ENCODE peak calls at places on chromosomes 16 and 17, in seven cellular contexts. W, I, U, D, T, G and F are unnamed samples.

GRCh38 chr17:28406478-28406824 is 439 bp upstream of the SLC46A1 start:
- DNase-seq in W (peak; percentile 51), I (no peak), U (no peak), D (no peak), T (no peak), G (no peak), F (peak; percentile 51)

GRCh38 chr16:48287239-48287638 is 39.9 kb upstream of the ABCC11 start:
- DNase-seq in W (no peak), I (peak; percentile 5), U (no peak), D (no peak), T (no peak), G (no peak), F (no peak)

GRCh38 chr17:13421581-13421980 is 180.1 kb downstream of the HS3ST3A1 start:
- DNase-seq in W (no peak), I (no peak), U (no peak), D (no peak), T (no peak), G (no peak), F (no peak)

GRCh38 chr17:31596382-31597323 is 205.2 kb downstream of the RAB11FIP4 start:
- DNase-seq in W (peak; percentile 73), I (peak; percentile 97), U (peak; percentile 99), D (peak; percentile 97), T (peak; percentile 93), G (no peak), F (peak; percentile 32)

GRCh38 chr16:1985466-1986150 is 1.6 kb downstream of the GFER start:
- DNase-seq in W (no peak), I (no peak), U (no peak), D (no peak), T (no peak), G (no peak), F (no peak)

GRCh38 chr17:72463287-72464102 is 342.7 kb downstream of the SOX9 start:
- DNase-seq in W (no peak), I (no peak), U (no peak), D (no peak), T (peak; percentile 45), G (no peak), F (no peak)

GRCh38 chr17:81156866-81157805 is 8.2 kb upstream of the PVALEF start:
- DNase-seq in W (no peak), I (no peak), U (no peak), D (no peak), T (no peak), G (no peak), F (no peak)

GRCh38 chr16:2825899-2826298 is 4.2 kb upstream of the ZG16B start:
- DNase-seq in W (peak; percentile 28), I (no peak), U (no peak), D (no peak), T (peak; percentile 77), G (no peak), F (no peak)

GRCh38 chr16:56744996-56745640 is 15.2 kb downstream of the NUP93 start:
- DNase-seq in W (no peak), I (no peak), U (no peak), D (no peak), T (no peak), G (no peak), F (peak; percentile 76)

GRCh38 chr16:66569131-66569530 is 2.9 kb downstream of the CMTM1 start:
- DNase-seq in W (no peak), I (peak; percentile 50), U (peak; percentile 53), D (no peak), T (no peak), G (no peak), F (no peak)

GRCh38 chr17:51764387-51764971 is 394.0 kb downstream of the CA10 start:
- DNase-seq in W (peak; percentile 65), I (peak; percentile 48), U (peak; percentile 53), D (peak; percentile 71), T (no peak), G (no peak), F (peak; percentile 87)

GRCh38 chr17:18041776-18042175 is 2.6 kb downstream of the GID4 start:
- DNase-seq in W (no peak), I (peak; percentile 80), U (peak; percentile 58), D (peak; percentile 50), T (no peak), G (no peak), F (no peak)

GRCh38 chr17:69492410-69493071 is 78.0 kb downstream of the MAP2K6 start:
- DNase-seq in W (peak; percentile 25), I (peak; percentile 81), U (peak; percentile 93), D (peak; percentile 31), T (no peak), G (no peak), F (peak; percentile 86)

GRCh38 chr16:13856811-13857511 is 63.0 kb upstream of the ERCC4 start:
- DNase-seq in W (no peak), I (no peak), U (no peak), D (no peak), T (no peak), G (no peak), F (no peak)

GRCh38 chr17:57939797-57940196 is 15.4 kb downstream of the CUEDC1 start:
- DNase-seq in W (no peak), I (no peak), U (no peak), D (no peak), T (no peak), G (no peak), F (no peak)

GRCh38 chr17:81815646-81815985 is 11.7 kb downstream of the GCGR start:
- DNase-seq in W (no peak), I (no peak), U (no peak), D (no peak), T (no peak), G (no peak), F (no peak)

GRCh38 chr17:50830994-50831393 is 4.4 kb upstream of the WFIKKN2 start:
- DNase-seq in W (peak; percentile 85), I (no peak), U (no peak), D (no peak), T (no peak), G (no peak), F (peak; percentile 33)

GRCh38 chr16:17287401-17287800 is 183.4 kb downstream of the XYLT1 start:
- DNase-seq in W (no peak), I (no peak), U (no peak), D (no peak), T (no peak), G (no peak), F (no peak)

GRCh38 chr16:23365602-23366240 is 63.6 kb downstream of the SCNN1B start:
- DNase-seq in W (no peak), I (no peak), U (no peak), D (no peak), T (no peak), G (no peak), F (peak; percentile 25)

GRCh38 chr16:3187798-3188674 is at the start of gene OR1F1:
- DNase-seq in W (peak; percentile 83), I (peak; percentile 92), U (peak; percentile 78), D (peak; percentile 55), T (no peak), G (no peak), F (peak; percentile 81)

GRCh38 chr17:78040561-78041400 is 82.3 kb downstream of the TNRC6C start:
- DNase-seq in W (peak; percentile 41), I (peak; percentile 52), U (peak; percentile 73), D (peak; percentile 55), T (peak; percentile 86), G (no peak), F (peak; percentile 27)

GRCh38 chr17:34485999-34486398 is 93.4 kb upstream of the TMEM132E start:
- DNase-seq in W (no peak), I (no peak), U (no peak), D (no peak), T (peak; percentile 18), G (no peak), F (no peak)

GRCh38 chr17:51435641-51436091 is 175.3 kb downstream of the UTP18 start:
- DNase-seq in W (peak; percentile 59), I (no peak), U (peak; percentile 42), D (peak; percentile 3), T (no peak), G (no peak), F (peak; percentile 79)

GRCh38 chr16:69762843-69763556 is 868 bp downstream of the WWP2 start:
- DNase-seq in W (no peak), I (peak; percentile 46), U (peak; percentile 32), D (peak; percentile 47), T (no peak), G (no peak), F (no peak)

GRCh38 chr16:56643080-56643778 is 4.8 kb downstream of the MT1A start:
- DNase-seq in W (peak; percentile 85), I (peak; percentile 17), U (peak; percentile 55), D (peak; percentile 57), T (peak; percentile 95), G (peak; percentile 49), F (peak; percentile 79)

GRCh38 chr17:76309461-76309860 is 1.4 kb upstream of the QRICH2 start:
- DNase-seq in W (no peak), I (no peak), U (no peak), D (no peak), T (no peak), G (no peak), F (no peak)

GRCh38 chr16:51762081-51762995 is 611.3 kb upstream of the SALL1 start:
- DNase-seq in W (peak; percentile 77), I (peak; percentile 60), U (peak; percentile 59), D (peak; percentile 80), T (peak; percentile 91), G (no peak), F (peak; percentile 87)

GRCh38 chr16:58937661-58938060 is 203.5 kb upstream of the GOT2 start:
- DNase-seq in W (no peak), I (no peak), U (no peak), D (no peak), T (no peak), G (no peak), F (no peak)

GRCh38 chr17:82300707-82301270 is 16.6 kb downstream of the CD7 start:
- DNase-seq in W (peak; percentile 95), I (peak; percentile 58), U (peak; percentile 57), D (peak; percentile 77), T (peak; percentile 94), G (no peak), F (peak; percentile 79)

GRCh38 chr16:61879306-61879705 is 156.9 kb downstream of the CDH8 start:
- DNase-seq in W (no peak), I (no peak), U (no peak), D (no peak), T (no peak), G (no peak), F (no peak)

GRCh38 chr16:54287758-54288591 is 1.4 kb upstream of the IRX3 start:
- DNase-seq in W (peak; percentile 71), I (no peak), U (no peak), D (no peak), T (peak; percentile 87), G (no peak), F (peak; percentile 30)